ENCODE peak calls at places on chromosomes 6 and 20, in seven cellular contexts. One of them, this sample, is unnamed.
A peak's percentile ranks its signal among the peaks of the same experiment; 100 is the strongest.

GRCh38 chr20:24303393-24303792 is 166.0 kb upstream of the SYNDIG1 start:
- DNase-seq in MM.1S: peak; percentile 41
- DNase-seq in HCT116: no peak
- DNase-seq in GM23248: peak; percentile 29
- DNase-seq in SK-N-SH: no peak
- DNase-seq in hepatocyte: peak; percentile 16
- DNase-seq in GM23338: no peak
- DNase-seq in this sample: peak; percentile 10

GRCh38 chr6:138428943-138429616 is 25.1 kb downstream of the HEBP2 start:
- DNase-seq in GM23248: peak; percentile 81
- DNase-seq in HCT116: peak; percentile 21
- DNase-seq in GM23338: peak; percentile 75
- DNase-seq in hepatocyte: peak; percentile 69
- DNase-seq in MM.1S: peak; percentile 57
- DNase-seq in SK-N-SH: peak; percentile 54
- DNase-seq in this sample: peak; percentile 64

GRCh38 chr20:56111951-56112730 is 106.8 kb upstream of the CBLN4 start:
- DNase-seq in hepatocyte: no peak
- DNase-seq in SK-N-SH: no peak
- DNase-seq in MM.1S: no peak
- DNase-seq in GM23248: no peak
- DNase-seq in HCT116: no peak
- DNase-seq in GM23338: no peak
- DNase-seq in this sample: no peak

GRCh38 chr6:20840675-20841074 is 306.4 kb downstream of the CDKAL1 start:
- DNase-seq in MM.1S: no peak
- DNase-seq in SK-N-SH: no peak
- DNase-seq in GM23248: peak; percentile 58
- DNase-seq in hepatocyte: no peak
- DNase-seq in HCT116: no peak
- DNase-seq in GM23338: no peak
- DNase-seq in this sample: no peak

GRCh38 chr6:91213229-91213901 is 626.5 kb upstream of the MAP3K7 start:
- DNase-seq in MM.1S: no peak
- DNase-seq in GM23248: no peak
- DNase-seq in SK-N-SH: no peak
- DNase-seq in hepatocyte: no peak
- DNase-seq in HCT116: no peak
- DNase-seq in GM23338: no peak
- DNase-seq in this sample: no peak

GRCh38 chr20:51608060-51608459 is 65.5 kb upstream of the NFATC2 start:
- DNase-seq in GM23338: no peak
- DNase-seq in hepatocyte: no peak
- DNase-seq in GM23248: no peak
- DNase-seq in MM.1S: no peak
- DNase-seq in SK-N-SH: no peak
- DNase-seq in HCT116: no peak
- DNase-seq in this sample: no peak

GRCh38 chr6:156974897-156975296 is 197.7 kb downstream of the ARID1B start:
- DNase-seq in GM23338: no peak
- DNase-seq in HCT116: no peak
- DNase-seq in MM.1S: no peak
- DNase-seq in SK-N-SH: no peak
- DNase-seq in GM23248: no peak
- DNase-seq in hepatocyte: no peak
- DNase-seq in this sample: no peak

GRCh38 chr6:5191222-5191621 is 69.5 kb downstream of the LYRM4 start:
- DNase-seq in MM.1S: no peak
- DNase-seq in GM23248: no peak
- DNase-seq in HCT116: no peak
- DNase-seq in GM23338: no peak
- DNase-seq in SK-N-SH: no peak
- DNase-seq in hepatocyte: no peak
- DNase-seq in this sample: no peak

GRCh38 chr6:119129148-119129967 is 50.9 kb upstream of the FAM184A start:
- DNase-seq in GM23248: peak; percentile 69
- DNase-seq in MM.1S: peak; percentile 74
- DNase-seq in HCT116: peak; percentile 72
- DNase-seq in hepatocyte: peak; percentile 83
- DNase-seq in GM23338: peak; percentile 87
- DNase-seq in SK-N-SH: peak; percentile 50
- DNase-seq in this sample: peak; percentile 68

GRCh38 chr20:57179265-57179664 is 87.2 kb downstream of the BMP7 start:
- DNase-seq in GM23338: peak; percentile 28
- DNase-seq in HCT116: no peak
- DNase-seq in MM.1S: no peak
- DNase-seq in hepatocyte: no peak
- DNase-seq in GM23248: peak; percentile 47
- DNase-seq in SK-N-SH: no peak
- DNase-seq in this sample: no peak

GRCh38 chr20:41334452-41335421 is 5.9 kb upstream of the LPIN3 start:
- DNase-seq in SK-N-SH: peak; percentile 26
- DNase-seq in MM.1S: no peak
- DNase-seq in hepatocyte: peak; percentile 3
- DNase-seq in HCT116: no peak
- DNase-seq in GM23338: no peak
- DNase-seq in GM23248: no peak
- DNase-seq in this sample: no peak

GRCh38 chr6:11346516-11346915 is 114.0 kb upstream of the NEDD9 start:
- DNase-seq in GM23248: peak; percentile 27
- DNase-seq in MM.1S: no peak
- DNase-seq in GM23338: no peak
- DNase-seq in HCT116: no peak
- DNase-seq in SK-N-SH: no peak
- DNase-seq in hepatocyte: no peak
- DNase-seq in this sample: no peak

GRCh38 chr6:139846538-139847321 is 472.3 kb upstream of the CITED2 start:
- DNase-seq in hepatocyte: peak; percentile 54
- DNase-seq in GM23248: no peak
- DNase-seq in HCT116: no peak
- DNase-seq in GM23338: peak; percentile 59
- DNase-seq in MM.1S: no peak
- DNase-seq in SK-N-SH: no peak
- DNase-seq in this sample: peak; percentile 50

DNA sequence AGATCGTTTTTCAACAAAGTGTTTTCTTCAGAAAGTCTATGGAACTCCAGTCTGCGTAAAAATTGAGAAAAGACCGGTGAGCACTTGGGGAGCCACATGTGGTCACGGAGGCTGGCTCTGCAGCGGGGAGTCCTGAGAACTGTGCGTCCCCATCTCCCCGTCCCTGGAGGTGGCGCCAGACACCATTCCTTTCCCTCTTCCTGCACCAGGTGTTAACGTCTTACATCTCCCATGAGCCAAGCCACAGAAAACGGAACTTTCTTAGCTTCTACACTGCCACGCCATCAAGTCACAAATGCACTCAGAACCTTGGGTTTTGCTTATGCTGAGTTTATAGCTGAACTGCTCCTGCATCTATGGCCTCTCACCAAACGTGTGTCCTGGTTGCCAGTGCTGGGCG is 62.6 kb downstream of the GINS1 start:
- DNase-seq in hepatocyte: peak; percentile 45
- DNase-seq in HCT116: peak; percentile 8
- DNase-seq in GM23248: peak; percentile 23
- DNase-seq in SK-N-SH: peak; percentile 62
- DNase-seq in MM.1S: peak; percentile 32
- DNase-seq in GM23338: peak; percentile 86
- DNase-seq in this sample: peak; percentile 68
- TF ChIP-seq EZH2phosphoT487 in hepatocyte: no peak
- TF ChIP-seq EZH2phosphoT487 in HCT116: no peak
- TF ChIP-seq EZH2phosphoT487 in GM23248: no peak
- TF ChIP-seq EZH2phosphoT487 in SK-N-SH: no peak
- TF ChIP-seq EZH2phosphoT487 in MM.1S: no peak
- TF ChIP-seq EZH2phosphoT487 in GM23338: no peak
- TF ChIP-seq EZH2phosphoT487 in this sample: no peak

GRCh38 chr6:150024646-150025155 is 631 bp downstream of the RAET1L start:
- DNase-seq in SK-N-SH: no peak
- DNase-seq in hepatocyte: no peak
- DNase-seq in GM23338: no peak
- DNase-seq in GM23248: no peak
- DNase-seq in HCT116: no peak
- DNase-seq in MM.1S: no peak
- DNase-seq in this sample: no peak
- H3K27me3 ChIP-seq in SK-N-SH: peaks cover 38% of the 10 kb centered on the region
- H3K27me3 ChIP-seq in hepatocyte: peaks cover 17% of the 10 kb centered on the region
- H3K27me3 ChIP-seq in GM23338: peaks cover 55% of the 10 kb centered on the region
- H3K27me3 ChIP-seq in GM23248: peaks cover 9% of the 10 kb centered on the region
- H3K27me3 ChIP-seq in HCT116: no peaks in the 10 kb centered on the region
- H3K27me3 ChIP-seq in MM.1S: peaks cover 11% of the 10 kb centered on the region
- H3K27me3 ChIP-seq in this sample: peaks cover 49% of the 10 kb centered on the region

GRCh38 chr6:123965894-123966293 is 162.2 kb downstream of the NKAIN2 start:
- DNase-seq in HCT116: no peak
- DNase-seq in hepatocyte: no peak
- DNase-seq in MM.1S: no peak
- DNase-seq in GM23338: peak; percentile 88
- DNase-seq in SK-N-SH: peak; percentile 1
- DNase-seq in GM23248: peak; percentile 0
- DNase-seq in this sample: peak; percentile 81
- TF ChIP-seq EZH2phosphoT487 in HCT116: no peak
- TF ChIP-seq EZH2phosphoT487 in hepatocyte: no peak
- TF ChIP-seq EZH2phosphoT487 in MM.1S: no peak
- TF ChIP-seq EZH2phosphoT487 in GM23338: no peak
- TF ChIP-seq EZH2phosphoT487 in SK-N-SH: no peak
- TF ChIP-seq EZH2phosphoT487 in GM23248: no peak
- TF ChIP-seq EZH2phosphoT487 in this sample: no peak

GRCh38 chr20:62696999-62697398 is 11.6 kb upstream of the NTSR1 start:
- DNase-seq in hepatocyte: no peak
- DNase-seq in HCT116: no peak
- DNase-seq in GM23338: no peak
- DNase-seq in MM.1S: no peak
- DNase-seq in GM23248: no peak
- DNase-seq in SK-N-SH: no peak
- DNase-seq in this sample: no peak

GRCh38 chr20:62696431-62696957 is 12.1 kb upstream of the NTSR1 start:
- DNase-seq in HCT116: no peak
- DNase-seq in SK-N-SH: no peak
- DNase-seq in GM23338: no peak
- DNase-seq in hepatocyte: no peak
- DNase-seq in MM.1S: no peak
- DNase-seq in GM23248: no peak
- DNase-seq in this sample: no peak

GRCh38 chr20:62694868-62695267 is 13.8 kb upstream of the NTSR1 start:
- DNase-seq in GM23248: no peak
- DNase-seq in GM23338: no peak
- DNase-seq in MM.1S: no peak
- DNase-seq in SK-N-SH: no peak
- DNase-seq in hepatocyte: no peak
- DNase-seq in HCT116: no peak
- DNase-seq in this sample: no peak

GRCh38 chr20:62694106-62694505 is 14.5 kb upstream of the NTSR1 start:
- DNase-seq in MM.1S: no peak
- DNase-seq in SK-N-SH: no peak
- DNase-seq in HCT116: no peak
- DNase-seq in GM23248: no peak
- DNase-seq in hepatocyte: no peak
- DNase-seq in GM23338: no peak
- DNase-seq in this sample: no peak

DNA sequence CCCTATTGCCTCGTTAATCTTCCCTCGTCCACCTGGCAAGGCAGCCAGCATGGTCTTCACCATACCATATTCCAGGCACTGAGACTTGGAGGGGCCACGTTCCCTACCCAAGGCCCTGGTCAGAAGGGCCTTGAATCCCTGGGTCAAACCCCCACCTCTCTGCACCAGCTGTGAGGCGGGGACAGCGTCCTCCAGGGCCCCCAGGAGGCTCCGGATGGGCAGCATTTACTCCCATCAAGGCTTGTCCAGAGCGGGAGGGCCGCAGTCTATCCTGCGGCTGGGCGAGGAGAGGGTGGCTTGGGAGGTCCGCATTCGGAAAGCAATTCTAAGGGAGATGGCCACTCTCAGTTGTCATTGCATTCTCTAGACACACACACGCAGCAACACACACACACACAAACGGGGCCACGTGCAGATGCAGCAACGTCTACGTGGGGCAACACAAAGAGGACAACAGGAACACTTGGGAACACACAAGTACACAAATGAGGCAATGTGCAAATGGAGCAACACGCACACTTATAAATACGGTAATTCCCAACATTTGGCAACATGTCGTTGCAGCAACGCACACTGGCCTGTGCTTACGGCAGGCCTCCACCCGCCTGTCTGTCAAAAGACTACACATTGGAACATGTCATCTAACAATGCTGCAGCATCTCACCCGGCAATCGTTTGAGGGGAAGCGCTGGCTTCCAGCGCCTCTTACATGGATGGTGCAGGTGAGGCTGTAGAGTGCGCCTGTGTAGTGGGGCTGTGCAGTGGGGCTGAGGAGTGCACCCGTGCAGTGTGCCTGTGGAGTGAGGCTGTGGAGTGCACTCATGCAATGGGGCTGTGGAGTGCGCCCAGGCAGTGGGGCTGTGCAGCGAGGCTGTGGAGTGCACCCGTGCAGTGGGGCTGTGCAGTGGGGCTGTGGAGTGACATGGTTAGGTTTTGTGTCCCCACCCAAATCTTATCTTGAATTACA is 12.9 kb upstream of the NTSR1 start:
- DNase-seq in HCT116: no peak
- DNase-seq in hepatocyte: no peak
- DNase-seq in MM.1S: no peak
- DNase-seq in GM23248: no peak
- DNase-seq in SK-N-SH: no peak
- DNase-seq in GM23338: no peak
- DNase-seq in this sample: no peak
- H3K27me3 ChIP-seq in HCT116: no peaks in the 10 kb centered on the region
- H3K27me3 ChIP-seq in hepatocyte: no peaks in the 10 kb centered on the region
- H3K27me3 ChIP-seq in MM.1S: peaks cover 96% of the 10 kb centered on the region
- H3K27me3 ChIP-seq in GM23248: peaks cover 10% of the 10 kb centered on the region
- H3K27me3 ChIP-seq in SK-N-SH: no peaks in the 10 kb centered on the region
- H3K27me3 ChIP-seq in GM23338: no peaks in the 10 kb centered on the region
- H3K27me3 ChIP-seq in this sample: no peaks in the 10 kb centered on the region